ENCODE peak calls at places on chromosomes 11 and 22, in five cellular contexts. X is PC-3, L is GM23248, J is HCT116, Z is GM23338. E is an unnamed sample.

GRCh38 chr11:118845369-118845768 is 38.3 kb upstream of the CXCR5 start:
- DNase-seq in J (no peak), X (peak; percentile 76), Z (no peak), L (peak; percentile 63), E (peak; percentile 11)

GRCh38 chr11:65576232-65576866 is 496 bp downstream of the EHBP1L1 start:
- DNase-seq in L (peak; percentile 41), Z (no peak), X (no peak), J (no peak), E (no peak)

GRCh38 chr11:77375114-77375513 is 73.6 kb upstream of the GDPD4 start:
- DNase-seq in J (no peak), X (peak; percentile 50), Z (no peak), L (peak; percentile 37), E (no peak)

GRCh38 chr11:11471196-11471595 is 118.1 kb upstream of the CSNK2A3 start:
- DNase-seq in J (no peak), Z (no peak), L (no peak), X (peak; percentile 2), E (no peak)

GRCh38 chr11:86524603-86525352 is 147.6 kb downstream of the ME3 start:
- DNase-seq in J (peak; percentile 26), L (peak; percentile 74), Z (no peak), X (peak; percentile 50), E (peak; percentile 44)

GRCh38 chr11:89633125-89633695 is 76.9 kb upstream of the TRIM77 start:
- DNase-seq in J (no peak), X (no peak), L (no peak), Z (no peak), E (no peak)

GRCh38 chr11:58788355-58789023 is 56.0 kb downstream of the GLYATL2 start:
- DNase-seq in Z (peak; percentile 81), X (peak; percentile 91), J (peak; percentile 34), L (peak; percentile 78), E (peak; percentile 63)

GRCh38 chr11:64132388-64132771 is 33.5 kb downstream of the MACROD1 start:
- DNase-seq in J (no peak), L (no peak), Z (no peak), X (no peak), E (no peak)

GRCh38 chr11:92329644-92330043 is 105.0 kb downstream of the FAT3 start:
- DNase-seq in Z (no peak), J (no peak), X (peak; percentile 59), L (peak; percentile 45), E (no peak)

GRCh38 chr11:96338910-96339703 is 3.9 kb downstream of the MAML2 start:
- DNase-seq in J (no peak), L (peak; percentile 91), X (peak; percentile 60), Z (peak; percentile 36), E (no peak)

GRCh38 chr22:32820131-32820882 is 18.8 kb downstream of the TIMP3 start:
- DNase-seq in J (no peak), Z (no peak), X (no peak), L (peak; percentile 54), E (no peak)

GRCh38 chr11:100833276-100833675 is 146.2 kb downstream of the ARHGAP42 start:
- DNase-seq in X (peak; percentile 64), Z (no peak), L (peak; percentile 13), J (no peak), E (no peak)

GRCh38 chr22:21866821-21867527 is 471 bp downstream of the MAPK1 start:
- DNase-seq in J (no peak), Z (peak; percentile 44), X (peak; percentile 11), L (peak; percentile 69), E (peak; percentile 13)

GRCh38 chr11:18768472-18768901 is 23.1 kb downstream of the PTPN5 start:
- DNase-seq in J (no peak), L (no peak), Z (no peak), X (no peak), E (no peak)

DNA sequence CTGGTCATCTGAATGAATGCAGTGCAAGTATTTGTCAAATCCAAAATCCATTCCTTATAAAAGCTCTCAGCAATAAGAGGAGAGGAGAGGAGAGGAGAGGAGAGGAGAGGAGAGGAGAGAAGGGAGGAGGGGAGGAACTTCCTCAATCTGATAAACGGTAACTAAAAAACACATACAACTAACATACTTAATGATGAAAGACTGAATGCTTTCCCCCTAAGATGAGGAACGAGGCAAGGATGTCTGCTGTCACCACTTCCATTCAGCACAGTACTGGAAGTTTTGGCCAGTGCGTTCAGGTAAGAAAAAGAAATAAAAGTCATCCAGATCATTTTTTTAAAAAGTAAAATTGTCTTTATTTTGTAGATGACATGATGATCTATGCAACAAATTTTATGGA is 80.4 kb downstream of the CD82 start:
- DNase-seq in J (no peak), X (no peak), L (no peak), Z (no peak), E (no peak)
- H2AFZ ChIP-seq in J (no peak overlapping the region), X (no peak overlapping the region), L (no peak overlapping the region), Z (no peak overlapping the region), E (no peak overlapping the region)

GRCh38 chr11:103515283-103515682 is 406.1 kb downstream of the DYNC2H1 start:
- DNase-seq in J (no peak), X (no peak), Z (no peak), L (no peak), E (no peak)
- H3K9me2 ChIP-seq in J (no peaks in the 10 kb centered on the region), X (no peaks in the 10 kb centered on the region), Z (no peaks in the 10 kb centered on the region), L (no peaks in the 10 kb centered on the region), E (no peaks in the 10 kb centered on the region)

DNA sequence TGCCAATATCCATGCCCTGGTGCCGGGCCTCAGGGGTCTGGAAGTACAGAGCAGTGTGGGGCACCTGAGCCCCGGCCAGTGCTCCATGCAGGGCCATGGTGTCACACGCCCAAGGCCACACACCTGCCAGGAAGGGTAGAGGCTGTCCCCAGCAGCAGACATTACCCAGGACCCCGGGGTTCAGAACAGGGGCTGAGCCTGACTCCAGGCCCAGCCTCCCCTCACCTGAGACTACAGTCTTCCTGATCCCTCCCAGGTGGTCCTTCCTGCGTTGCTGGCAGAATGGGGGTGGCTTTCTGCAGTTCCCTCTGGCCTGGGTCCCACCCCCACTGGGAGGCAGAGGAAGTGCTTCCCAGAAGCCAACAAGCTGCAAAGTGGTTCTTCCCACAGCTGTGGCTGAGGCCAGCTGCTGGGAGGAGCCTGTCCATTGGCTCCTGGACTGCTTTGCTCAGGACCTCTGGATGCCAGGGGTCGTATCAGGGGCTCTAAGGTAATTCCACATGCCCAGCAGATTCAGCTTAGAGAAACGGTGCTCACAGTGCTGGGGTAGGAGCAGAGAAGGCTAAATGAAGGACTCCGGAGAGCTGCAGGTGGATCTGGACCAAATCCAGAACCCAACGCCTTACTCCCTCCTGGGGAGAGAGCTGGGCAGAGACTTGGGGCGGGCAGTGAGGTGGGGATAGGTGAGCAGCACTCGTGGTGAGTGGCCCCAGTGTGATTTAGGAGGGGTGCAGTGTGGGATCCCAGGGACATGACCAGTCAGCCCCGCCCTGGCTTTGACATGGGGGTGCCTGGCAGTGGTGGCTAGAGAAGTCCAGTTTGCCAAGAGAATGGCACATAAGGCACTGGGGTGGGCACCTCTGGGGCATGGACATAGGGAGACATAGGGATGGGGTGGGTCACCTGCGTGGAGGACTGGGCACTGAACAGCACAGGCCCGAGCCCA is 12.6 kb downstream of the TCIRG1 start:
- DNase-seq in J (no peak), L (no peak), Z (peak; percentile 57), X (no peak), E (peak; percentile 10)
- H2AFZ ChIP-seq in J (no peak overlapping the region), L (no peak overlapping the region), Z (no peak overlapping the region), X (no peak overlapping the region), E (no peak overlapping the region)

GRCh38 chr11:2287102-2287501 is 14.6 kb downstream of the C11orf21 start:
- DNase-seq in J (no peak), X (no peak), Z (no peak), L (no peak), E (no peak)
- H3K9me2 ChIP-seq in J (no peaks in the 10 kb centered on the region), X (no peaks in the 10 kb centered on the region), Z (no peaks in the 10 kb centered on the region), L (no peaks in the 10 kb centered on the region), E (no peaks in the 10 kb centered on the region)

GRCh38 chr22:41092847-41093371 is 517 bp downstream of the EP300 start:
- DNase-seq in J (no peak), Z (peak; percentile 62), L (peak; percentile 69), X (peak; percentile 22), E (peak; percentile 40)
- H2AFZ ChIP-seq in J (no peak overlapping the region), Z (no peak overlapping the region), L (peak overlapping the region; percentile 56), X (peak overlapping the region; percentile 7), E (peak overlapping the region; percentile 75)

GRCh38 chr22:19826619-19826950 is 28.1 kb downstream of the GNB1L start:
- DNase-seq in X (no peak), Z (no peak), L (no peak), J (no peak), E (no peak)
- H3K9me2 ChIP-seq in X (no peaks in the 10 kb centered on the region), Z (no peaks in the 10 kb centered on the region), L (no peaks in the 10 kb centered on the region), J (no peaks in the 10 kb centered on the region), E (no peaks in the 10 kb centered on the region)

GRCh38 chr11:72102162-72102561 is 935 bp downstream of the LAMTOR1 start:
- DNase-seq in Z (no peak), X (no peak), J (no peak), L (peak; percentile 27), E (no peak)
- H2AFZ ChIP-seq in Z (no peak overlapping the region), X (peak overlapping the region; percentile 81), J (no peak overlapping the region), L (peak overlapping the region; percentile 59), E (no peak overlapping the region)

GRCh38 chr11:114068327-114068726 is 8.8 kb downstream of the ZBTB16 start:
- DNase-seq in L (no peak), J (no peak), Z (no peak), X (no peak), E (no peak)

GRCh38 chr11:114074546-114075342 is 15.2 kb downstream of the ZBTB16 start:
- DNase-seq in L (no peak), X (no peak), Z (no peak), J (no peak), E (no peak)

GRCh38 chr11:114072978-114073377 is 13.5 kb downstream of the ZBTB16 start:
- DNase-seq in L (no peak), X (no peak), J (no peak), Z (no peak), E (no peak)

GRCh38 chr11:114073506-114074381 is 14.2 kb downstream of the ZBTB16 start:
- DNase-seq in Z (no peak), J (no peak), L (no peak), X (no peak), E (no peak)

GRCh38 chr11:114070464-114071139 is 11.1 kb downstream of the ZBTB16 start:
- DNase-seq in Z (no peak), X (no peak), J (no peak), L (no peak), E (no peak)
- H3K9me2 ChIP-seq in Z (peaks cover 5% of the 10 kb centered on the region), X (no peaks in the 10 kb centered on the region), J (no peaks in the 10 kb centered on the region), L (no peaks in the 10 kb centered on the region), E (no peaks in the 10 kb centered on the region)

DNA sequence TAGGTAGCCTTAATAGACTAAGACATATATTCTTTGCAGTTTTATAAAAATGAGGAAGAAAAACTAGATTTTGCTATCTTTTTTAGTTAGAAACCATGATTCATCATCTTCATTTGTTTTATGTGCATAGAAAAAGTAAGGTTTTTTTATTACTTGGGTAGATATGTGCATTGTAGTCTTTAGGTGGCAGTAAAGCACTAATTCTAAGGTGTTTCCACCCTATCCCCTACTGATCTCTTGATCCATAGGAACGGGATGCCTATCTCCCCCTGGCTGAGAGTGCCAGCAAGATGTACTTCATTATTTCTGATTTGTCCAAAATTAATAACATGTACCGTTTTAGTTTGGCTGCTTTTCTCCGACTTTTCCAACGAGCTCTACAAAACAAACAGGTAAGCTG is 148.1 kb downstream of the DYNC2H1 start:
- DNase-seq in Z (peak; percentile 60), J (peak; percentile 35), L (peak; percentile 30), X (peak; percentile 67), E (peak; percentile 17)
- H2AFZ ChIP-seq in Z (no peak overlapping the region), J (no peak overlapping the region), L (no peak overlapping the region), X (no peak overlapping the region), E (no peak overlapping the region)

GRCh38 chr11:105155679-105156078 is 16.1 kb upstream of the CARD18 start:
- DNase-seq in J (no peak), L (no peak), Z (peak; percentile 17), X (no peak), E (no peak)
- H3K9me2 ChIP-seq in J (no peaks in the 10 kb centered on the region), L (peaks cover 6% of the 10 kb centered on the region), Z (peaks cover 9% of the 10 kb centered on the region), X (no peaks in the 10 kb centered on the region), E (no peaks in the 10 kb centered on the region)

E was measured in hepatocyte.